ENCODE peak calls at places on chromosome 18, in six cellular contexts. G, Z, B, U, D and E are unnamed samples.

GRCh38 chr18:27713727-27714080 is 463.2 kb downstream of the CDH2 start:
- DNase-seq in G (no peak), D (no peak), U (no peak), Z (peak), B (no peak), E (peak)

GRCh38 chr18:3248062-3248669 is 565 bp downstream of the MYL12A start:
- DNase-seq in D (no peak), U (no peak), Z (peak), B (no peak), G (no peak), E (peak)

GRCh38 chr18:59651071-59651470 is 46.2 kb downstream of the CCBE1 start:
- DNase-seq in U (no peak), Z (no peak), G (no peak), D (no peak), B (no peak), E (no peak)

GRCh38 chr18:8471373-8471772 is 137.9 kb upstream of the RAB12 start:
- DNase-seq in D (no peak), G (no peak), Z (no peak), B (no peak), U (no peak), E (no peak)

GRCh38 chr18:10797882-10798281 is 272.1 kb downstream of the NAPG start:
- DNase-seq in D (no peak), G (no peak), B (no peak), U (no peak), Z (no peak), E (no peak)

GRCh38 chr18:15005313-15006130 is 257.6 kb downstream of the ANKRD30B start:
- DNase-seq in D (no peak), B (no peak), Z (no peak), U (no peak), G (no peak), E (no peak)

GRCh38 chr18:64110692-64111480 is 38.0 kb downstream of the LINC00305 start:
- DNase-seq in B (no peak), D (no peak), Z (peak), U (no peak), G (no peak), E (peak)

GRCh38 chr18:79392226-79392625 is 3.5 kb upstream of the NFATC1 start:
- DNase-seq in U (no peak), D (no peak), G (no peak), B (peak), Z (no peak), E (no peak)

GRCh38 chr18:58540381-58540943 is 88.4 kb downstream of the ALPK2 start:
- DNase-seq in G (no peak), B (no peak), Z (no peak), U (no peak), D (no peak), E (no peak)

GRCh38 chr18:22412502-22412901 is 5.2 kb downstream of the CTAGE1 start:
- DNase-seq in U (no peak), B (no peak), D (no peak), G (peak), Z (peak), E (peak)

GRCh38 chr18:35697869-35698268 is 116.3 kb downstream of the GALNT1 start:
- DNase-seq in Z (no peak), B (no peak), D (no peak), G (no peak), U (no peak), E (peak)

GRCh38 chr18:71398530-71398929 is 1109.7 kb downstream of the SOCS6 start:
- DNase-seq in B (no peak), D (no peak), G (no peak), U (no peak), Z (peak), E (no peak)

GRCh38 chr18:32315881-32316280 is 126.0 kb downstream of the MEP1B start:
- DNase-seq in U (no peak), D (no peak), B (no peak), Z (peak), G (no peak), E (no peak)

GRCh38 chr18:71994273-71994672 is 549.9 kb downstream of the CBLN2 start:
- DNase-seq in U (no peak), G (no peak), D (no peak), B (no peak), Z (no peak), E (no peak)

GRCh38 chr18:7452331-7452730 is 114.8 kb upstream of the PTPRM start:
- DNase-seq in U (no peak), G (peak), Z (peak), B (no peak), D (no peak), E (peak)

GRCh38 chr18:68608861-68609465 is 105.9 kb downstream of the TMX3 start:
- DNase-seq in U (peak), Z (no peak), B (no peak), G (no peak), D (no peak), E (no peak)

GRCh38 chr18:7608798-7609197 is 41.7 kb downstream of the PTPRM start:
- DNase-seq in U (no peak), G (peak), Z (no peak), B (no peak), D (no peak), E (peak)

GRCh38 chr18:55053976-55054375 is 94.7 kb upstream of the CCDC68 start:
- DNase-seq in D (no peak), Z (no peak), G (peak), U (no peak), B (no peak), E (no peak)

GRCh38 chr18:63320690-63321265 is 1.2 kb upstream of the BCL2 start:
- DNase-seq in U (no peak), G (no peak), B (peak), D (peak), Z (no peak), E (no peak)

GRCh38 chr18:12944724-12945123 is 3.1 kb upstream of the SEH1L start:
- DNase-seq in Z (peak), U (no peak), B (no peak), G (no peak), D (no peak), E (peak)

GRCh38 chr18:26051845-26052244 is 38.6 kb downstream of the SS18 start:
- DNase-seq in G (no peak), B (no peak), Z (no peak), D (no peak), U (peak), E (no peak)

GRCh38 chr18:63788447-63789096 is 13.4 kb downstream of the SERPINB7 start:
- DNase-seq in U (no peak), B (peak), D (peak), G (peak), Z (peak), E (peak)

GRCh38 chr18:38545071-38545470 is 979.5 kb upstream of the CELF4 start:
- DNase-seq in B (no peak), U (no peak), D (no peak), Z (peak), G (no peak), E (no peak)